ENCODE peak calls at places on chromosomes 5 and 9, in four cellular contexts. E, O, S and M are unnamed samples.
A peak's percentile ranks its signal among the peaks of the same experiment; 100 is the strongest.

GRCh38 chr5:180153991-180154390 is 55.0 kb downstream of the RASGEF1C start:
- DNase-seq in S (no peak), O (no peak), E (no peak), M (no peak)

GRCh38 chr9:134950811-134951210 is 33.1 kb upstream of the FCN1 start:
- DNase-seq in S (no peak), E (no peak), O (no peak), M (no peak)

GRCh38 chr9:36584626-36585460 is 12.1 kb downstream of the MELK start:
- DNase-seq in S (peak; percentile 49), E (no peak), O (no peak), M (no peak)

GRCh38 chr9:12813960-12814876 is 39.4 kb downstream of the LURAP1L start:
- DNase-seq in E (no peak), O (no peak), S (peak; percentile 96), M (no peak)

GRCh38 chr9:122370869-122371467 is at the start of gene PTGS1:
- DNase-seq in E (no peak), O (peak; percentile 49), S (peak; percentile 80), M (no peak)

GRCh38 chr5:136020383-136021015 is 8.3 kb upstream of the TGFBI start:
- DNase-seq in E (no peak), O (no peak), S (peak; percentile 95), M (no peak)

GRCh38 chr5:181167814-181168488 is 20.6 kb downstream of the OR2V2 start:
- DNase-seq in S (no peak), O (peak; percentile 63), E (no peak), M (no peak)

GRCh38 chr5:154220625-154221024 is 30.1 kb downstream of the GALNT10 start:
- DNase-seq in O (no peak), E (no peak), S (peak; percentile 47), M (no peak)

GRCh38 chr5:101678494-101679193 is 617.4 kb downstream of the SLCO4C1 start:
- DNase-seq in S (peak; percentile 60), E (peak; percentile 20), O (peak; percentile 46), M (peak; percentile 3)

GRCh38 chr5:150339165-150339564 is 18.3 kb upstream of the TCOF1 start:
- DNase-seq in E (peak; percentile 19), S (no peak), O (peak; percentile 5), M (peak; percentile 34)

GRCh38 chr9:93379051-93379450 is 72.4 kb upstream of the FAM120A start:
- DNase-seq in O (no peak), S (no peak), E (no peak), M (no peak)

GRCh38 chr5:79330071-79330470 is 94.1 kb downstream of the JMY start:
- DNase-seq in E (no peak), S (peak; percentile 31), O (no peak), M (no peak)

GRCh38 chr5:10563132-10563939 is 534 bp upstream of the ANKRD33B start:
- DNase-seq in O (peak; percentile 48), E (no peak), S (peak; percentile 46), M (no peak)

GRCh38 chr9:6149315-6149714 is 66.3 kb upstream of the IL33 start:
- DNase-seq in O (no peak), E (no peak), S (peak; percentile 45), M (no peak)

GRCh38 chr5:132257131-132258101 is at the start of gene PDLIM4:
- DNase-seq in O (no peak), E (no peak), S (peak; percentile 60), M (no peak)

GRCh38 chr5:58887721-58888409 is 305.0 kb downstream of the RAB3C start:
- DNase-seq in S (peak; percentile 66), O (no peak), E (no peak), M (no peak)

GRCh38 chr5:60365001-60365400 is 335.0 kb downstream of the DEPDC1B start:
- DNase-seq in E (no peak), S (no peak), O (no peak), M (no peak)

GRCh38 chr5:206406-206805 is 11.5 kb downstream of the CCDC127 start:
- DNase-seq in O (no peak), E (no peak), S (peak; percentile 67), M (no peak)

GRCh38 chr9:94586814-94587213 is 6.8 kb downstream of the FBP2 start:
- DNase-seq in E (no peak), O (peak; percentile 28), S (peak; percentile 63), M (no peak)

GRCh38 chr5:42887094-42887493 is 75.4 kb upstream of the SELENOP start:
- DNase-seq in E (no peak), S (no peak), O (no peak), M (no peak)

GRCh38 chr5:180644825-180645608 is 4.4 kb downstream of the FLT4 start:
- DNase-seq in S (no peak), O (no peak), E (no peak), M (no peak)

GRCh38 chr5:24535646-24536045 is 109.1 kb downstream of the CDH10 start:
- DNase-seq in E (no peak), S (no peak), O (no peak), M (no peak)

GRCh38 chr9:18032636-18033035 is 441.3 kb upstream of the ADAMTSL1 start:
- DNase-seq in E (no peak), O (no peak), S (no peak), M (no peak)

GRCh38 chr5:65061250-65061973 is 292.7 kb downstream of the CWC27 start:
- DNase-seq in S (no peak), O (peak; percentile 97), E (no peak), M (no peak)

GRCh38 chr5:73998496-73998895 is 372.5 kb downstream of the ARHGEF28 start:
- DNase-seq in O (no peak), S (peak; percentile 34), E (no peak), M (no peak)

GRCh38 chr5:73999306-73999705 is 373.3 kb downstream of the ARHGEF28 start:
- DNase-seq in E (no peak), O (no peak), S (no peak), M (no peak)

GRCh38 chr5:73997936-73998335 is 371.9 kb downstream of the ARHGEF28 start:
- DNase-seq in O (no peak), E (no peak), S (no peak), M (no peak)

GRCh38 chr5:73994963-73995362 is 369.0 kb downstream of the ARHGEF28 start:
- DNase-seq in E (no peak), S (no peak), O (no peak), M (no peak)

GRCh38 chr5:73996181-73996770 is 370.3 kb downstream of the ARHGEF28 start:
- DNase-seq in O (no peak), S (no peak), E (no peak), M (no peak)
- H3K27ac ChIP-seq in O (no peak overlapping the region), S (no peak overlapping the region), E (no peak overlapping the region), M (no peak overlapping the region)

DNA sequence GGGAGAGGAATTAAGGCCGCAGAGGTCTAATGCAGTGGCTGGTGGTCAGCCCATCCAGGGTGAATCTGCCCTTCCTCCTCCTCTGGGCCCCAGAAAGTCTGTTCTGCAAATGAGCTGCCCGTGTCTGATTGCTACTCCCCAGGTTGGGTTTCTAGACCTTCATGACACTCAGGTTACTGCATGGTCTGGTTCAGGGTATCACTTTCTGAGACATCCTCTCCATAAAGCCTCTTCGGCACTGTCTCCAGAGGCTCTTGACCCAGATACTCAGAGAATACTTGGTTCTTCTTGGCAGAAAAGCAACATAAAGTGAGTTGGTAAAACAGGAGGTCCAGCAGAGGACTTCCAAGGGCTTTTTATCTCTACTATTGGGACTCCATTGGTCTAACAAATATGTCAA is 62.5 kb upstream of the GDNF start:
- DNase-seq in E (no peak), S (no peak), O (no peak), M (no peak)
- H3K27ac ChIP-seq in E (no peak overlapping the region), S (no peak overlapping the region), O (no peak overlapping the region), M (no peak overlapping the region)

GRCh38 chr5:147397616-147398015 is 112.3 kb downstream of the DPYSL3 start:
- DNase-seq in E (no peak), S (no peak), O (no peak), M (no peak)
- H3K27ac ChIP-seq in E (no peak overlapping the region), S (peak overlapping the region; percentile 41), O (no peak overlapping the region), M (no peak overlapping the region)

DNA sequence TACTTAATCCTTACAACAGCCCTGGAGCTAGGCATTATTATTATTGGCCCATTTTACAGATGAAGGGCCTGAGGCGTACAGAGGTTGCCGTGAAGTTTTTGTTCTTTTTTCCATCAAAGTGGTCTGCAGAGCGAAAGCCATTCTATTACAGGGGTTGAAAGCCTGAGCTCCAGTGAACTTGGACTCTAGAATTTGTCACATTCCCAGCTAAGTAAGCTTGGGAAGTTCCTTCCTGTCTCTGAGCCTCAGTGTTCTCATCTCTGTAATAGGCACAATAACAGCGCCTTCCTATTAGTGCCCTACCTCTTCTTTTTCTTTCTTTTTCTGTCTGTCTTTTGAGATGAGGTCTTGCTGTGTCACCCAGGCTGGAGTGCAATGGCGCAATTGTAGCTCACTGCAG is 44.2 kb upstream of the NKX2-5 start:
- DNase-seq in O (no peak), S (no peak), E (no peak), M (no peak)
- H3K27ac ChIP-seq in O (no peak overlapping the region), S (peak overlapping the region; percentile 86), E (no peak overlapping the region), M (no peak overlapping the region)

GRCh38 chr9:35110327-35110758 is 5.3 kb downstream of the ATOSB start:
- DNase-seq in E (peak; percentile 63), O (no peak), S (peak; percentile 49), M (peak; percentile 23)
- H3K27ac ChIP-seq in E (peak overlapping the region; percentile 80), O (no peak overlapping the region), S (peak overlapping the region; percentile 71), M (peak overlapping the region; percentile 85)

GRCh38 chr9:88651682-88652633 is 117.0 kb downstream of the NXNL2 start:
- DNase-seq in E (no peak), O (no peak), S (peak; percentile 97), M (peak; percentile 39)
- H3K27ac ChIP-seq in E (no peak overlapping the region), O (no peak overlapping the region), S (no peak overlapping the region), M (no peak overlapping the region)

DNA sequence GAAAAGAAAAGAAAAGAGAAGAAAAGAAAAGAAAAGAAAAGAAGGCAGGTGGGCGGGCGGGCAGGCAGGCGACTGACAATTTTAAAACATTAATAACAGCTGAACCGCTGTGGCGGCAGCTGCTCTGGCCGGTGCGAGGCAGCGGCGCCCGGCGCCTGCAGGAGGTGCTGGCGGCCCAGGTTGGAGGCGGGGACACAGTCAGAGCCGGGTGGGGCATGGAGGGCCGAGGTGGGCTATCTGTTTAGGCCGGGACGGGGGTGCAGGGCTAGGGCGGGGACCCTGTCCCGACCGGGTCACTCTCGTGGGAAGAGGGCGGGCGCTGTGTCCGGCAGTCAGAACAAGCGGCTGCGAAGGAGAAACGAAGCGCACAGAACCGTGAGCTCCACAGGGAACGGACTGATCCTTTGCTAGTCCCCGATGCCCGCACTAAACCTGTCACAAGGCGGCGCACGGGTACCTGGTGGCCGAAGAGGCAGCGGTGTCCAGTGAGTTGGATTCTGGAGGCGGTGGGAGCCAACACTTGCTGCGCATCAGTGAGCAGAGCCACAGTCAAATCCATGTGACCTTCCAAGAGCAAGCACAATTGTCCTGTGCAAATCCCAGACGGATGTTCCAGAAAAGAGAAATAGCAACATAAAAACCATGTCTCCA is 13.6 kb upstream of the ALDOB start:
- DNase-seq in S (peak; percentile 63), E (peak; percentile 24), O (peak; percentile 78), M (no peak)
- H3K27ac ChIP-seq in S (no peak overlapping the region), E (no peak overlapping the region), O (no peak overlapping the region), M (peak overlapping the region; percentile 33)

DNA sequence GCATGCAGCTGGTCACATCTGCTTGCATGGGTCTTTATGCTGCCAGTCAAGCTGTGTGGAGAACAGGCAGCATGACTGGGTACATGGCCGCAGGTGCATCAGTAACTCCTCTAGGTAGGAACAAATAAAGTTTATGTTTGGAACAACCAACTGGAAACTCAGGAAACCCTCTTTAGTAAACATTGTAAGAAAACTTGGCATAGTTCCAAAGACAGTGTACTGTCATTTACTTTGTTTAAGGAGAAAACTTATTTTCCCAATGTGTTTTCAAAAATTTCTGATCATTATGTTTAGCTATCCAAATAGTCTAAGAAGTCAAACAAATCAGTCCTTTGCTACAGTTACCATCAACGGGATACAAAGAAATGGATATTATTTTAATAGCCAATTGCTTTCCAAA is 386.0 kb downstream of the CHSY3 start:
- DNase-seq in E (no peak), S (no peak), O (no peak), M (no peak)
- H3K27ac ChIP-seq in E (no peak overlapping the region), S (no peak overlapping the region), O (no peak overlapping the region), M (no peak overlapping the region)

GRCh38 chr5:109192543-109193281 is 217.1 kb downstream of the PJA2 start:
- DNase-seq in O (no peak), S (no peak), E (no peak), M (no peak)
- H3K27ac ChIP-seq in O (no peak overlapping the region), S (no peak overlapping the region), E (no peak overlapping the region), M (no peak overlapping the region)